ENCODE peak calls at places on chromosomes 11 and 22, in six cellular contexts. T is non-pigmented ciliary epithelial cell, C is RCC 7860, I is NCI-H187 treated with DMSO at 0.1 percent for 48 hours, W is EL, J is ecto neural progenitor cell. S is an unnamed sample.
A peak's percentile ranks its signal among the peaks of the same experiment; 100 is the strongest.

GRCh38 chr11:46472662-46472994 is 81.1 kb upstream of the CHRM4 start:
- DNase-seq in J (no peak), C (no peak), W (no peak), T (no peak), I (no peak), S (no peak)

GRCh38 chr11:63551889-63552266 is 11.3 kb downstream of the PLAAT2 start:
- DNase-seq in I (no peak), C (no peak), J (peak; percentile 15), W (no peak), T (no peak), S (no peak)

GRCh38 chr11:25981998-25982397 is 349.9 kb upstream of the ANO3 start:
- DNase-seq in J (no peak), C (no peak), W (peak; percentile 43), T (peak; percentile 27), I (peak; percentile 55), S (no peak)

GRCh38 chr11:15106201-15106965 is 8.3 kb upstream of the INSC start:
- DNase-seq in C (peak; percentile 65), J (no peak), I (no peak), W (peak; percentile 78), T (peak; percentile 72), S (peak; percentile 58)

GRCh38 chr22:24516301-24516737 is 21.2 kb downstream of the UPB1 start:
- DNase-seq in W (peak; percentile 92), J (no peak), I (no peak), T (peak; percentile 79), C (peak; percentile 61), S (peak; percentile 42)

GRCh38 chr11:107384136-107384535 is 73.5 kb downstream of the CWF19L2 start:
- DNase-seq in T (no peak), C (no peak), J (no peak), W (no peak), I (no peak), S (no peak)

GRCh38 chr11:116970485-116971292 is 127.5 kb downstream of the SIK3 start:
- DNase-seq in T (no peak), C (no peak), J (no peak), I (no peak), W (peak; percentile 53), S (no peak)

GRCh38 chr22:22208657-22209056 is 35.9 kb upstream of the VPREB1 start:
- DNase-seq in J (no peak), W (no peak), I (no peak), T (no peak), C (no peak), S (no peak)

GRCh38 chr11:111694851-111695250 is 71.3 kb downstream of the PPP2R1B start:
- DNase-seq in J (no peak), T (peak; percentile 71), I (no peak), W (no peak), C (no peak), S (no peak)

GRCh38 chr11:115502636-115503082 is 1.6 kb downstream of the CADM1 start:
- DNase-seq in T (no peak), C (no peak), W (no peak), I (no peak), J (no peak), S (no peak)

GRCh38 chr11:57364851-57365660 is 15.9 kb downstream of the PRG3 start:
- DNase-seq in C (no peak), T (no peak), J (no peak), I (no peak), W (no peak), S (no peak)

GRCh38 chr11:82606738-82607137 is 126.9 kb downstream of the FAM181B start:
- DNase-seq in C (no peak), T (no peak), W (no peak), J (no peak), I (no peak), S (no peak)

GRCh38 chr11:33869511-33870422 is 22.1 kb downstream of the LMO2 start:
- DNase-seq in T (no peak), W (peak; percentile 30), C (no peak), J (no peak), I (no peak), S (peak; percentile 40)

S was measured in H54.